ENCODE peak calls at places on chromosomes 5 and 9, in six cellular contexts. One of them, this sample, is unnamed.

GRCh38 chr9:72203205-72203803 is 54.1 kb downstream of the GDA start:
- DNase-seq in HFFc6: peak; percentile 38
- DNase-seq in AG04449: no peak
- DNase-seq in mesothelial cell of epicardium: no peak
- DNase-seq in dorsolateral prefrontal cortex: peak; percentile 25
- DNase-seq in Calu3: peak; percentile 34
- DNase-seq in this sample: no peak

GRCh38 chr5:92652735-92653134 is 928.3 kb downstream of the NR2F1-AS1 start:
- DNase-seq in HFFc6: no peak
- DNase-seq in AG04449: peak; percentile 46
- DNase-seq in mesothelial cell of epicardium: no peak
- DNase-seq in dorsolateral prefrontal cortex: no peak
- DNase-seq in Calu3: no peak
- DNase-seq in this sample: no peak

GRCh38 chr9:111961575-111961974 is 65.0 kb downstream of the UGCG start:
- DNase-seq in HFFc6: no peak
- DNase-seq in AG04449: no peak
- DNase-seq in mesothelial cell of epicardium: no peak
- DNase-seq in dorsolateral prefrontal cortex: no peak
- DNase-seq in Calu3: peak; percentile 58
- DNase-seq in this sample: no peak

GRCh38 chr5:73901045-73901444 is 275.0 kb downstream of the ARHGEF28 start:
- DNase-seq in HFFc6: no peak
- DNase-seq in AG04449: no peak
- DNase-seq in mesothelial cell of epicardium: no peak
- DNase-seq in dorsolateral prefrontal cortex: no peak
- DNase-seq in Calu3: peak; percentile 66
- DNase-seq in this sample: no peak

GRCh38 chr5:38922199-38922598 is 76.4 kb downstream of the OSMR start:
- DNase-seq in HFFc6: peak; percentile 33
- DNase-seq in AG04449: no peak
- DNase-seq in mesothelial cell of epicardium: no peak
- DNase-seq in dorsolateral prefrontal cortex: peak; percentile 35
- DNase-seq in Calu3: peak; percentile 66
- DNase-seq in this sample: peak; percentile 29

GRCh38 chr9:25472681-25473080 is 205.6 kb downstream of the TUSC1 start:
- DNase-seq in HFFc6: no peak
- DNase-seq in AG04449: no peak
- DNase-seq in mesothelial cell of epicardium: no peak
- DNase-seq in dorsolateral prefrontal cortex: no peak
- DNase-seq in Calu3: no peak
- DNase-seq in this sample: no peak

GRCh38 chr9:131799177-131799823 is 59.4 kb upstream of the RAPGEF1 start:
- DNase-seq in HFFc6: peak; percentile 16
- DNase-seq in AG04449: no peak
- DNase-seq in mesothelial cell of epicardium: peak; percentile 68
- DNase-seq in dorsolateral prefrontal cortex: no peak
- DNase-seq in Calu3: peak; percentile 54
- DNase-seq in this sample: peak; percentile 78

GRCh38 chr9:89674667-89675402 is 70.0 kb downstream of the GADD45G start:
- DNase-seq in HFFc6: no peak
- DNase-seq in AG04449: no peak
- DNase-seq in mesothelial cell of epicardium: no peak
- DNase-seq in dorsolateral prefrontal cortex: peak; percentile 66
- DNase-seq in Calu3: no peak
- DNase-seq in this sample: peak; percentile 28

GRCh38 chr5:179601871-179602625 is 21.4 kb downstream of the HNRNPH1 start:
- DNase-seq in HFFc6: no peak
- DNase-seq in AG04449: no peak
- DNase-seq in mesothelial cell of epicardium: no peak
- DNase-seq in dorsolateral prefrontal cortex: no peak
- DNase-seq in Calu3: no peak
- DNase-seq in this sample: no peak

GRCh38 chr5:108381034-108381954 is 604 bp downstream of the FBXL17 start:
- DNase-seq in HFFc6: peak; percentile 51
- DNase-seq in AG04449: no peak
- DNase-seq in mesothelial cell of epicardium: peak; percentile 48
- DNase-seq in dorsolateral prefrontal cortex: peak; percentile 62
- DNase-seq in Calu3: peak; percentile 81
- DNase-seq in this sample: peak; percentile 32
- TF ChIP-seq CTCF in HFFc6: no peak
- TF ChIP-seq CTCF in AG04449: no peak
- TF ChIP-seq CTCF in mesothelial cell of epicardium: no peak
- TF ChIP-seq CTCF in dorsolateral prefrontal cortex: no peak
- TF ChIP-seq CTCF in Calu3: no peak
- TF ChIP-seq CTCF in this sample: peak; percentile 14

GRCh38 chr5:36407396-36407795 is 105.7 kb upstream of the RANBP3L start:
- DNase-seq in HFFc6: peak; percentile 2
- DNase-seq in AG04449: no peak
- DNase-seq in mesothelial cell of epicardium: no peak
- DNase-seq in dorsolateral prefrontal cortex: no peak
- DNase-seq in Calu3: no peak
- DNase-seq in this sample: no peak
- TF ChIP-seq CTCF in HFFc6: no peak
- TF ChIP-seq CTCF in AG04449: no peak
- TF ChIP-seq CTCF in mesothelial cell of epicardium: no peak
- TF ChIP-seq CTCF in dorsolateral prefrontal cortex: no peak
- TF ChIP-seq CTCF in Calu3: no peak
- TF ChIP-seq CTCF in this sample: no peak

DNA sequence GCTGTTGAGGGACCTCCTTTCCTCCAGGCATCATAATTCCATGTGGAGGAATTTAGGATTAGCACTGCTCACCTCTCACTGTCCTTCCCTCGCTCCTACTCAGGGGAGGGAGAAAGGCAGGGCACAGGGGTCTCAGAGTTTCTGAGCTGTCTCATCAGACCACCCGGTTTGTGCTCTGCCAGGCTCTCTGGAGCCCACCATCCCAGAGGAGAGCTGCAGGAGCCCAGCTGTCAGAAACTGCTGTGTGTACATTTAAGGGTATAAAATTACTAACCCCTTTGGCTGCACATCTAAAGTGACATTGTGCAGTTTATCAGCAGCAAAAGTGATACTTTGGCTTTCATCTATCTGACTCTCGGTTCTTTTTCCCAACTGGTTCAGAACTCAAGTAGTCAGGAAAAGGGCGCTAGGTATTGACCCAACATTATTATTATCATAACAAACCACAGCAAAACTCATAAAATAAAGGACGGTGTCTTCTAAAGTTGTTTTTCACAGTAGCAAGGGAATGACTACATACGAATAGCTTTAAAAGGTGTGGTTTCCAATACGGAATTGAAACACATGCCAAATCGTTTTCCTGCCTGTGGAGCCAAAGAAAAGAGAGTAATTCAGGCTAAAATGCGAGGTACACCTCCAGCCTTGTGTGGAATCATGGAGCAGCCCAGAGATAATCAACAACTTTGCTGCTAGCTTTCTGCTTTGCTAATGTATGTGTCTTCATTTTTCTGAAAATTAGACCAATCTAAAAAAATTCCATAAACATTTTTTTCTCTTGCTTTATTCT is 348.1 kb downstream of the TMEM167A start:
- DNase-seq in HFFc6: no peak
- DNase-seq in AG04449: no peak
- DNase-seq in mesothelial cell of epicardium: no peak
- DNase-seq in dorsolateral prefrontal cortex: no peak
- DNase-seq in Calu3: no peak
- DNase-seq in this sample: no peak
- TF ChIP-seq CTCF in HFFc6: no peak
- TF ChIP-seq CTCF in AG04449: no peak
- TF ChIP-seq CTCF in mesothelial cell of epicardium: no peak
- TF ChIP-seq CTCF in dorsolateral prefrontal cortex: no peak
- TF ChIP-seq CTCF in Calu3: no peak
- TF ChIP-seq CTCF in this sample: no peak

GRCh38 chr9:5982352-5982751 is 33.1 kb downstream of the RANBP6 start:
- DNase-seq in HFFc6: no peak
- DNase-seq in AG04449: no peak
- DNase-seq in mesothelial cell of epicardium: no peak
- DNase-seq in dorsolateral prefrontal cortex: no peak
- DNase-seq in Calu3: no peak
- DNase-seq in this sample: no peak

GRCh38 chr9:5978523-5978922 is 36.9 kb downstream of the RANBP6 start:
- DNase-seq in HFFc6: no peak
- DNase-seq in AG04449: no peak
- DNase-seq in mesothelial cell of epicardium: no peak
- DNase-seq in dorsolateral prefrontal cortex: no peak
- DNase-seq in Calu3: no peak
- DNase-seq in this sample: no peak

GRCh38 chr9:5971740-5972139 is 43.7 kb downstream of the RANBP6 start:
- DNase-seq in HFFc6: peak; percentile 15
- DNase-seq in AG04449: no peak
- DNase-seq in mesothelial cell of epicardium: no peak
- DNase-seq in dorsolateral prefrontal cortex: no peak
- DNase-seq in Calu3: no peak
- DNase-seq in this sample: no peak

DNA sequence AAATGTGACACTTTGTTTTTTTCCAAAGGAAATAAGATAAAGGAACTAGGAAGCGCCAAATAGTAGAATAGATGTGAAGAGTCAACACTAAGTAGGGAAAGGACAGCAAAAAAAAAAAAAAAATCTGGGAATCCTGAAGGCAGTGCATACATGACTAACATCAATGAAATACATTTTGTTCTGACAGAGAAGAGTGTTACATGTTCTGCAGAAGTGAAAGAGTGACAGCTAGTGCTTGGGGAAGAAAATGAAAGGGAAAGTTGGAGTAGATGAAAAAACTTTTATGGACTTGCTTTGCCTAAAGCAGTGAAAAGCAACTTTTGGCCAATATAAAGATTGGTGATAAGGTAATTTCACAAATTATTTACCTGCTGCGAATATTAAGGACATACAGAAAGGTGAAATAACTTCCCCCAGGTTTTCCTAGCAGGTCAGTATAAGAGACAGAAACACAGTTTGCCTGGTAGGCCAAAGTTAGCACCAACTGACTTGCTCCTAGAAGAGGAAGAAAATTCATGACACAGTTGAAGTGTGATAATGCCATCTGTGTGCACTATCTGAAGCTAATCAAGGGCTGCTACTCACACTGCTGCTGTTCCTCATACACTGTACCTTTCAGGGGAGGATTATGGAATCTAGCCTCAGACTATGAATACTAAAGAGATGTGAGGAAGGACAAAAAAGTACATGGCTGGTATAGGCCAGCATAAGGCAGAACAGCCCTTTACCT is 38.6 kb downstream of the RANBP6 start:
- DNase-seq in HFFc6: no peak
- DNase-seq in AG04449: no peak
- DNase-seq in mesothelial cell of epicardium: no peak
- DNase-seq in dorsolateral prefrontal cortex: no peak
- DNase-seq in Calu3: no peak
- DNase-seq in this sample: no peak
- TF ChIP-seq CTCF in HFFc6: no peak
- TF ChIP-seq CTCF in AG04449: no peak
- TF ChIP-seq CTCF in mesothelial cell of epicardium: no peak
- TF ChIP-seq CTCF in dorsolateral prefrontal cortex: no peak
- TF ChIP-seq CTCF in Calu3: no peak
- TF ChIP-seq CTCF in this sample: no peak

GRCh38 chr5:58965677-58966414 is 383.0 kb downstream of the RAB3C start:
- DNase-seq in HFFc6: no peak
- DNase-seq in AG04449: no peak
- DNase-seq in mesothelial cell of epicardium: no peak
- DNase-seq in dorsolateral prefrontal cortex: no peak
- DNase-seq in Calu3: no peak
- DNase-seq in this sample: no peak
- TF ChIP-seq CTCF in HFFc6: peak; percentile 20
- TF ChIP-seq CTCF in AG04449: no peak
- TF ChIP-seq CTCF in mesothelial cell of epicardium: no peak
- TF ChIP-seq CTCF in dorsolateral prefrontal cortex: no peak
- TF ChIP-seq CTCF in Calu3: no peak
- TF ChIP-seq CTCF in this sample: no peak

This sample was measured in progenitor cell of endocrine pancreas.